ENCODE peak calls at places on chromosomes 5 and 9, in four cellular contexts. Q, T, Y and G are unnamed samples. For H3K27me3, the result is how much of the 10 kb centered on the place peaks cover.

GRCh38 chr5:151464101-151464500 is 16.7 kb downstream of the SLC36A1 start:
- DNase-seq in Q (no peak), T (no peak), Y (no peak), G (no peak)

GRCh38 chr9:76459691-76460635 is 981 bp downstream of the GCNT1 start:
- DNase-seq in Y (peak), Q (peak), T (no peak), G (peak)

GRCh38 chr5:126351138-126351537 is 72.1 kb upstream of the GRAMD2B start:
- DNase-seq in Y (peak), Q (no peak), T (no peak), G (peak)

GRCh38 chr9:37187713-37188439 is 67.5 kb downstream of the ZCCHC7 start:
- DNase-seq in Q (no peak), T (no peak), Y (no peak), G (no peak)

GRCh38 chr5:107619781-107620180 is 51.0 kb downstream of the EFNA5 start:
- DNase-seq in Q (no peak), T (no peak), Y (no peak), G (no peak)

GRCh38 chr9:16343249-16344237 is 526.9 kb downstream of the BNC2 start:
- DNase-seq in Q (no peak), Y (no peak), T (no peak), G (peak)

GRCh38 chr5:54703091-54703490 is 185.5 kb downstream of the SNX18 start:
- DNase-seq in Y (peak), T (no peak), Q (no peak), G (peak)

GRCh38 chr5:34854459-34855174 is 15.7 kb downstream of the TTC23L start:
- DNase-seq in Y (no peak), T (no peak), Q (no peak), G (no peak)

GRCh38 chr5:16049766-16050165 is 129.8 kb downstream of the MARCHF11 start:
- DNase-seq in T (no peak), Y (no peak), Q (no peak), G (no peak)

GRCh38 chr9:4147476-4148214 is 152.2 kb downstream of the GLIS3 start:
- DNase-seq in Q (no peak), Y (no peak), T (no peak), G (no peak)

GRCh38 chr5:58455066-58455465 is 4.8 kb downstream of the PLK2 start:
- DNase-seq in Y (no peak), T (no peak), Q (no peak), G (no peak)

GRCh38 chr5:147539053-147539452 is 29.2 kb upstream of the DPYSL3 start:
- DNase-seq in T (no peak), Q (no peak), Y (no peak), G (peak)

GRCh38 chr5:144141581-144141980 is 28.9 kb downstream of the YIPF5 start:
- DNase-seq in T (no peak), Y (no peak), Q (no peak), G (peak)

GRCh38 chr9:129140397-129141065 is 29.3 kb downstream of the PTPA start:
- DNase-seq in T (peak), Y (peak), Q (peak), G (peak)

GRCh38 chr5:17928571-17928970 is 294.3 kb downstream of the TAF11L14 start:
- DNase-seq in T (no peak), Q (no peak), Y (no peak), G (peak)

GRCh38 chr5:91186101-91186500 is 197.0 kb downstream of the ARRDC3 start:
- DNase-seq in Y (no peak), T (no peak), Q (no peak), G (no peak)

GRCh38 chr9:99809586-99810357 is 11.9 kb upstream of the NR4A3 start:
- DNase-seq in T (no peak), Y (no peak), Q (no peak), G (peak)

GRCh38 chr9:129868571-129869486 is 33.6 kb downstream of the USP20 start:
- DNase-seq in Y (no peak), Q (no peak), T (peak), G (peak)

GRCh38 chr9:99635032-99635431 is 186.7 kb upstream of the NR4A3 start:
- DNase-seq in Y (peak), Q (no peak), T (no peak), G (no peak)

GRCh38 chr5:57680686-57681085 is 198.1 kb upstream of the ACTBL2 start:
- DNase-seq in Q (no peak), T (no peak), Y (no peak), G (peak)

GRCh38 chr9:137070201-137070905 is at the start of gene SAPCD2:
- DNase-seq in Y (peak), T (peak), Q (peak), G (peak)

GRCh38 chr5:33244441-33245150 is 196.2 kb upstream of the TARS1 start:
- DNase-seq in Q (no peak), T (no peak), Y (no peak), G (no peak)

GRCh38 chr9:87546704-87547103 is 49.0 kb downstream of the DAPK1 start:
- DNase-seq in Y (peak), Q (no peak), T (no peak), G (peak)

GRCh38 chr9:121699271-121700164 is 48.1 kb downstream of the DAB2IP start:
- DNase-seq in Q (peak), Y (no peak), T (peak), G (no peak)

GRCh38 chr9:96217756-96218693 is 84.0 kb downstream of the HSD17B3 start:
- DNase-seq in T (peak), Y (peak), Q (peak), G (peak)

GRCh38 chr5:141260458-141261237 is 15.5 kb downstream of the PCDHB15 start:
- DNase-seq in Q (no peak), Y (no peak), T (no peak), G (no peak)

GRCh38 chr5:161676109-161676508 is 9.4 kb upstream of the GABRA6 start:
- DNase-seq in Q (no peak), T (no peak), Y (no peak), G (peak)

GRCh38 chr9:121861501-121862180 is 210.2 kb downstream of the DAB2IP start:
- DNase-seq in Y (peak), T (no peak), Q (no peak), G (no peak)

GRCh38 chr5:149125386-149125891 is 15.9 kb upstream of the ABLIM3 start:
- DNase-seq in Q (no peak), T (no peak), Y (no peak), G (peak)

GRCh38 chr9:21974542-21975409 is 19.4 kb downstream of the CDKN2A start:
- DNase-seq in T (peak), Y (peak), Q (no peak), G (peak)

GRCh38 chr9:80784647-80785046 is 904.7 kb downstream of the TLE1 start:
- DNase-seq in T (no peak), Y (no peak), Q (no peak), G (no peak)

GRCh38 chr5:32326216-32326772 is 13.6 kb upstream of the MTMR12 start:
- DNase-seq in Y (peak), Q (no peak), T (no peak), G (no peak)

GRCh38 chr9:127860260-127860659 is 5.8 kb upstream of the ENG start:
- DNase-seq in T (no peak), Q (no peak), Y (no peak), G (no peak)

GRCh38 chr5:7330141-7330712 is 65.7 kb upstream of the ADCY2 start:
- DNase-seq in Q (no peak), Y (no peak), T (no peak), G (no peak)

GRCh38 chr9:135671591-135672041 is 8.5 kb downstream of the LCN9 start:
- DNase-seq in Q (peak), Y (no peak), T (no peak), G (no peak)
- TF ChIP-seq CTCF in Q (no peak), Y (no peak), T (no peak), G (no peak)

GRCh38 chr5:89299998-89300397 is 417.0 kb upstream of the MEF2C start:
- DNase-seq in Q (no peak), Y (no peak), T (no peak), G (no peak)
- H3K4me3 ChIP-seq in Q (no peak), Y (no peak), T (no peak), G (no peak)

GRCh38 chr9:89890326-89890980 is 285.6 kb downstream of the GADD45G start:
- DNase-seq in T (peak), Y (no peak), Q (no peak), G (no peak)

GRCh38 chr9:89892053-89892419 is 287.2 kb downstream of the GADD45G start:
- DNase-seq in Y (no peak), T (peak), Q (no peak), G (no peak)

GRCh38 chr9:89892920-89893319 is 288.1 kb downstream of the GADD45G start:
- DNase-seq in Q (no peak), Y (no peak), T (no peak), G (no peak)

GRCh38 chr9:89889865-89890264 is 285.1 kb downstream of the GADD45G start:
- DNase-seq in Q (no peak), Y (no peak), T (no peak), G (no peak)

DNA sequence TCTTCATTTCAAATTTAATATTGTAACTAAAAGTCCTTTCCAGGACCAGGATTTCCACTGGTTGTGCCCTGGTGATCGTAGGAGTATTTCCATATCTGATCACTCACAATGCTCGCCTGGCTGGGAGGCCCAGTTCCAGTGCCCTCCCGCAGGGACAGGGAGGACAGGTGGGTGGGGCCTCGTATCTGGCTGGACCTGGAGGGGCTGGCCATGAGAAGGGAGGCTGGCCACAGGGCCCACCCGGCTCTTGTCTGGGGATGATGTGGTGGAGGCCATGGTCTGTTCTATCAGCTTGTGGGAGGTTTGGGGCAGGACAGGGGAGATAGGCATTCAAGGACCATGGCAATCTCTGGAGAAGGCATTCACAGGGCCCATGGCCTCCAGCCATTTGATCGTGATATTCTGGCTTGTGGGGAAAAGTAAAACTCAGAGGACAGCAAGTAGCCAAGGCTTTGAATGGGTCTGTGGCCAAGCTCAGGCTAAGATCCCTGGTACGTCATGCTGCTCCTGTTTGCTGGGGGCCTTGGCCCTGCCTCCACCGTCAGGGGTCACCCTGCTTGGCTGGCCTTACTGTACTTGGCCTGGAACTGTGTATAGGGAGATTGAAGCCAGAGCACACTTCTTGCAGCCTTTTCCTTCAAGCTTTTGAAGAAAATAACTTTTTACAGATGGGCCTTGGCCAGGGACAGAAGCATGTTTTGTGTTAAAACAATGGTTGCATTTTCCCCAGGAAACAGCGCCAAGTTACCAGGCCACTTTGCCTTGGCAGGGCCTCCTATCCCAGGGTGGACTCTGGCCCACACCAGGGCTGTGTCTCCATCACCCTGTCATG is 286.6 kb downstream of the GADD45G start:
- DNase-seq in T (peak), Y (no peak), Q (no peak), G (no peak)
- H3K27me3 ChIP-seq in T (under half), Y (under half), Q (under half), G (under half)

DNA sequence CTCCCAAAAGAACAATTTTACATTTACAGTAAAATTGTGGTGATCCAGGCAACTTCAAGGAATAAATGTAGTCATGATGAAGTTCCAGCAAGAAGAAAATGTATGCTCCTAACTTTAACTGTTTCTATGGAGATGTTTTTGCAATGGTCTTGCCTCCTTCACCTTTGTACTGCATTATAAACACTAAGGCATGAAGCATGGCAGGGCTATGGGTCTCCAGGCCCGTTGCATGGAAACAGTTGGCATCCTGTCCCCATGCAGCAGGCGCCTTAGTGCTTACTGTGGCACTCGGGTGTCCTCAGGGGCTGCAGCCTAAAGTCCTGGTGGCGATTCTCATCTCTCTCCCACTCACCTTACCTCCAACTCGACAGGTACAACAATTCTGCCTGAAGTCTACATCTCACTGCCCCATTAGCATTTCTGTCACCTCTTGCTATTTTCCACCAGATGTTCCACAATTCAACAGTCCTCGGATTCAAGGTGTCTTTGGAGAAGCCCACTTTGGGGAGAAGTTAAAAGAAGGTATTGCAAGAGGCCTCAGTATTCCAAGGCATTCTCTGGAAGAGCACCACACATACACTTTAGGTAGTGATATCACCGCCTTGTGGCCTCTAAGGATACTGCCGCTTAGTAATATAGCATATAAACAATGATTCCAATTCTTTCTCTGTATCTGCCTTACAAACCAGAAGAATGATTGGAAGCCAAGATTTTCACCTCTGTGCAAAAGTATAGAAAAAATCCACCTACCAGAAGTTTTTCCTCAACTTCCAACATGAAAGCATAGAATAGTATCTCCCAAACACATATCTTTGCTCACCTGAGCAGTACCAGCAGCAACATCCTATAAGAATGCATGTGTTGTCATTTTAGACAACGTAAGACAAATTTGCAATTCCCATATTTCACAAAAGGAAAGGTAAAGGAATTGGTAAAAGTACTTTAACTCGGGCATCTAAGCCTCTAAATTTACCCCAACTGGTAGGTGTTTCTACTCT is 5.1 kb downstream of the LIFR start:
- DNase-seq in Y (peak), Q (no peak), T (no peak), G (peak)
- TF ChIP-seq CTCF in Y (peak), Q (peak), T (peak), G (peak)

DNA sequence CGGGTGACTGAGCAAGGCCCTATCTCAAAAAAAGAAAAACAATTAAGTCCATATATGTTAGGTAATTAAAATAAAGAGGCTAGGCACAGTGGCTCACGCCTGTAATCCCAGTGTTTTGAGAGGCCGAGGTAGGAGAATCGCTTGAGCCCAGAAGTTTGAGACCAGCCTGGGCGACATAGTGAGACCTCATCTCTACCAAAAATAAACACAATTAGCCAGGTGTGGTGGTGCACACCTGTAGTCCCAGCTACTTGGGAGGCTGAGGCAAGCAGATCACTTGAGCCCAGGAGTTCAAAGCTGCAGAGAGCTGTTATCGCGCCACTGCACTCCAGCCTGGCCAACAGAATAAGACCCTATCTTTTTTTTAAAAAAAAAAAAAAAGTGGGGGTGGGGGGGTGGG is 12.3 kb downstream of the WHRN start:
- DNase-seq in Q (no peak), Y (no peak), T (no peak), G (no peak)
- H3K4me3 ChIP-seq in Q (no peak), Y (no peak), T (no peak), G (no peak)

GRCh38 chr5:500491-500890 is 23.8 kb downstream of the SLC9A3 start:
- DNase-seq in Q (no peak), T (no peak), Y (no peak), G (no peak)

GRCh38 chr5:499233-500209 is 24.7 kb downstream of the SLC9A3 start:
- DNase-seq in Y (no peak), Q (no peak), T (no peak), G (no peak)

GRCh38 chr5:502325-503079 is 21.7 kb downstream of the SLC9A3 start:
- DNase-seq in T (no peak), Y (no peak), Q (no peak), G (no peak)

GRCh38 chr5:501040-501832 is 23.0 kb downstream of the SLC9A3 start:
- DNase-seq in T (no peak), Q (no peak), Y (no peak), G (no peak)

GRCh38 chr5:501833-502184 is 22.4 kb downstream of the SLC9A3 start:
- DNase-seq in Y (no peak), T (no peak), Q (no peak), G (no peak)
- H3K27me3 ChIP-seq in Y (under half), T (under half), Q (under half), G (under half)

GRCh38 chr9:35515766-35516165 is 25.9 kb downstream of the RUSC2 start:
- DNase-seq in Q (no peak), Y (no peak), T (no peak), G (peak)

GRCh38 chr9:35510366-35510744 is 20.4 kb downstream of the RUSC2 start:
- DNase-seq in Y (no peak), T (no peak), Q (no peak), G (no peak)

GRCh38 chr9:35508069-35508468 is 18.2 kb downstream of the RUSC2 start:
- DNase-seq in Y (no peak), T (no peak), Q (no peak), G (no peak)

GRCh38 chr9:35510745-35511428 is 21.0 kb downstream of the RUSC2 start:
- DNase-seq in Y (peak), T (no peak), Q (no peak), G (peak)

DNA sequence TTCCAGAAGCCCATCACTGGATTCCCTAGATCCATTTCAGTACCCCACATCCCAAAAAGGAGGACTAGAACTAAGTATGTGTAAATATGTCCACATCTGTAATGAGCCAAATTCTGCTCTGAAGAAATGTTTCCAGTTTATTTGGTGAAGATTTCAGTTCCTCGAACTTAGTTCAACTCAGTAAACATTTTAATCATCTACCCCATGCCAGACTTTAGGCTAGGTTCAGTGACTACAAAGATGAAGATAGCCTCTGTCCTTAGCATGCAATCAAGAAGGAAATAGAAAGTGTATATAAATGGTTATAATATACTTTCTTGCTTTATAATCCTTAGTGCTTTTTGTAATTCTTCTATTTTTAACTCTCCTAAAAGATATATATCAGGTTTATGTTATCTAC is 21.5 kb downstream of the RUSC2 start:
- DNase-seq in Y (no peak), Q (no peak), T (no peak), G (no peak)
- TF ChIP-seq CTCF in Y (no peak), Q (no peak), T (no peak), G (no peak)

DNA sequence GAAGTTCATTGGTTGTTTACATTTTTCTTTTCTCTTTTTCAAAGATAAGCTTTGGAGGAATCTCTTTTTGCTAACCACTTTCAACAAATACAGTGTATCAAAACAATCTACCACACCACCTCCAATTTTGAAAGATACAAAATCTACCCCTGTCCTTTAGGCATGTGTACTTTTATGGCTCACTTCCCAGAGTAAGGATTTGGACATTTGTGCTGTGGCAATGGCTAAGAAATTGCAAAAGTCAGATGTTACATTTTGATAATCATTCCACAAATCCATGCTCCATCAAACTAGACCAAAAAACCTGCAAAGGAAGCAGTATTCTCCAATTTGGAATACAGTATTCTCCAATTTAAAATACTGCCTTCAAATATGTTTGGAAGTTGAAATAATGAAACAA is 204.9 kb downstream of the MCTP1 start:
- DNase-seq in T (no peak), Q (no peak), Y (no peak), G (no peak)
- H3K4me3 ChIP-seq in T (no peak), Q (peak), Y (peak), G (no peak)

GRCh38 chr5:322942-323879 is 1.7 kb downstream of the AHRR start:
- DNase-seq in T (no peak), Y (no peak), Q (peak), G (peak)

GRCh38 chr5:320524-321232 is 836 bp upstream of the AHRR start:
- DNase-seq in T (no peak), Q (peak), Y (no peak), G (no peak)

GRCh38 chr5:322281-322941 is 897 bp downstream of the AHRR start:
- DNase-seq in Y (no peak), Q (peak), T (no peak), G (no peak)

GRCh38 chr5:321233-321725 is at the start of gene AHRR:
- DNase-seq in Y (peak), T (no peak), Q (peak), G (no peak)

GRCh38 chr5:321726-322251 is 275 bp downstream of the AHRR start:
- DNase-seq in T (no peak), Y (no peak), Q (peak), G (no peak)
- H3K27me3 ChIP-seq in T (under half), Y (under half), Q (under half), G (under half)